ENCODE peak calls at places on chromosomes 13 and 19, in six cellular contexts. N is fibroblast of the aortic adventitia; G is activated naive CD8-positive, alpha-beta T cell treated with anti-CD3 and anti-CD28 coated beads for 36 hours; H is BE2C; C is cardiac fibroblast; V is fibroblast of pulmonary artery. U is an unnamed sample.

GRCh38 chr19:47284324-47284899 is 9.7 kb downstream of the INAFM1 start:
- DNase-seq in V (peak; percentile 81), G (no peak), N (peak; percentile 80), C (peak; percentile 80), H (peak; percentile 67), U (no peak)

GRCh38 chr13:113835461-113836274 is 28.2 kb downstream of the GAS6 start:
- DNase-seq in C (peak; percentile 33), H (no peak), V (peak; percentile 44), N (peak; percentile 62), G (no peak), U (no peak)

GRCh38 chr13:113342820-113343691 is 20.9 kb downstream of the GRTP1 start:
- DNase-seq in N (no peak), V (no peak), G (no peak), C (no peak), H (no peak), U (no peak)

GRCh38 chr19:35229601-35230000 is 1.1 kb upstream of the FAM187B start:
- DNase-seq in H (no peak), C (no peak), N (no peak), G (no peak), V (no peak), U (peak; percentile 4)

GRCh38 chr13:50909605-50910482 is at the start of gene RNASEH2B:
- DNase-seq in G (peak; percentile 80), H (peak; percentile 73), V (peak; percentile 62), C (peak; percentile 68), N (peak; percentile 50), U (peak; percentile 68)

GRCh38 chr19:38209671-38210457 is 14.2 kb downstream of the DPF1 start:
- DNase-seq in G (no peak), V (peak; percentile 24), N (peak; percentile 37), H (peak; percentile 40), C (peak; percentile 51), U (no peak)

GRCh38 chr19:54352041-54352440 is 12.7 kb downstream of the LAIR1 start:
- DNase-seq in V (no peak), G (no peak), N (no peak), C (no peak), H (no peak), U (no peak)

GRCh38 chr19:4378886-4379285 is 21.5 kb downstream of the SH3GL1 start:
- DNase-seq in N (no peak), H (no peak), V (no peak), G (no peak), C (no peak), U (no peak)

GRCh38 chr19:42241279-42241678 is 1.1 kb downstream of the GSK3A start:
- DNase-seq in V (no peak), N (no peak), C (no peak), G (no peak), H (no peak), U (no peak)